ENCODE peak calls at places on chromosome 20, in ten cellular contexts. A, V, C, W, P, I, Y, E, F and X are unnamed samples.

GRCh38 chr20:40843251-40843650 is 154.2 kb upstream of the MAFB start:
- DNase-seq in F (no peak), E (no peak), C (no peak), A (peak), W (no peak), Y (no peak), I (no peak), V (no peak), P (no peak), X (no peak)

GRCh38 chr20:40714916-40715315 is 25.9 kb upstream of the MAFB start:
- DNase-seq in Y (no peak), E (no peak), P (no peak), V (no peak), A (no peak), I (no peak), C (no peak), F (no peak), W (no peak), X (no peak)

GRCh38 chr20:53427951-53428350 is 165.7 kb downstream of the ZNF217 start:
- DNase-seq in C (no peak), A (no peak), E (no peak), F (no peak), V (no peak), W (no peak), I (no peak), Y (no peak), P (no peak), X (no peak)

GRCh38 chr20:33624399-33624798 is 37.7 kb upstream of the C20orf144 start:
- DNase-seq in V (no peak), W (no peak), A (no peak), F (no peak), E (no peak), P (no peak), I (no peak), Y (no peak), C (no peak), X (no peak)

GRCh38 chr20:39853664-39854063 is 835.4 kb downstream of the MAFB start:
- DNase-seq in I (no peak), C (no peak), E (no peak), V (no peak), A (peak), P (peak), Y (no peak), F (no peak), W (no peak), X (peak)

GRCh38 chr20:61218886-61219480 is 33.1 kb upstream of the CDH4 start:
- DNase-seq in C (no peak), V (no peak), A (peak), P (no peak), W (no peak), I (no peak), Y (no peak), F (no peak), E (no peak), X (peak)

GRCh38 chr20:53753880-53754459 is 160.3 kb upstream of the ZNF217 start:
- DNase-seq in V (no peak), A (no peak), F (no peak), W (no peak), C (peak), I (no peak), P (no peak), Y (no peak), E (no peak), X (no peak)

GRCh38 chr20:38055294-38055693 is 21.7 kb downstream of the RPRD1B start:
- DNase-seq in E (no peak), I (no peak), F (no peak), W (no peak), Y (no peak), V (no peak), P (peak), A (peak), C (no peak), X (no peak)

GRCh38 chr20:36471885-36472642 is 69.3 kb upstream of the MYL9 start:
- DNase-seq in A (no peak), Y (no peak), C (no peak), I (no peak), W (no peak), P (no peak), V (no peak), F (no peak), E (no peak), X (no peak)

GRCh38 chr20:42274977-42275376 is 656.8 kb upstream of the CHD6 start:
- DNase-seq in V (no peak), E (no peak), I (no peak), P (no peak), F (no peak), C (no peak), A (no peak), Y (no peak), W (no peak), X (no peak)

GRCh38 chr20:44967207-44967807 is 995 bp downstream of the STK4 start:
- DNase-seq in A (peak), V (no peak), P (no peak), C (peak), I (no peak), Y (no peak), F (no peak), W (no peak), E (no peak), X (no peak)

GRCh38 chr20:57390604-57391438 is at the start of gene RBM38:
- DNase-seq in P (peak), F (peak), E (peak), W (peak), A (peak), I (no peak), C (peak), Y (peak), V (no peak), X (peak)

GRCh38 chr20:36279362-36279761 is 26.8 kb upstream of the DLGAP4 start:
- DNase-seq in E (no peak), V (no peak), F (no peak), P (no peak), A (no peak), C (no peak), I (no peak), Y (no peak), W (no peak), X (no peak)

GRCh38 chr20:45080867-45081616 is 19.9 kb downstream of the KCNS1 start:
- DNase-seq in C (peak), A (peak), F (no peak), W (no peak), V (no peak), Y (no peak), P (peak), I (no peak), E (no peak), X (peak)

GRCh38 chr20:54137115-54137514 is 36.7 kb downstream of the CYP24A1 start:
- DNase-seq in V (no peak), E (no peak), C (no peak), Y (no peak), I (no peak), P (no peak), F (no peak), A (no peak), W (no peak), X (peak)

GRCh38 chr20:18137412-18138265 is at the start of the genes KAT14 and PET117:
- DNase-seq in P (peak), C (peak), V (peak), E (peak), W (peak), Y (peak), A (peak), F (peak), I (peak), X (peak)

GRCh38 chr20:43389839-43390626 is 67.7 kb upstream of the SRSF6 start:
- DNase-seq in I (no peak), E (no peak), W (no peak), P (no peak), Y (no peak), V (no peak), A (no peak), C (no peak), F (no peak), X (no peak)

GRCh38 chr20:3209023-3209945 is at the start of gene ITPA:
- DNase-seq in P (peak), V (no peak), W (peak), A (peak), F (peak), Y (peak), E (peak), C (peak), I (no peak), X (peak)

GRCh38 chr20:44896583-44896982 is 11.1 kb downstream of the YWHAB start:
- DNase-seq in W (no peak), C (peak), P (peak), A (peak), Y (no peak), F (no peak), V (no peak), E (no peak), I (no peak), X (peak)

GRCh38 chr20:35742741-35743523 is 872 bp upstream of the RBM39 start:
- DNase-seq in A (peak), V (peak), P (no peak), Y (no peak), E (no peak), F (no peak), W (no peak), I (no peak), C (peak), X (peak)

GRCh38 chr20:53608071-53608455 is 14.4 kb upstream of the ZNF217 start:
- DNase-seq in E (no peak), V (no peak), A (no peak), I (no peak), W (no peak), Y (no peak), C (no peak), P (no peak), F (no peak), X (no peak)

GRCh38 chr20:64038579-64039292 is 2.8 kb downstream of the C20orf204 start:
- DNase-seq in E (peak), V (peak), I (no peak), P (peak), A (peak), C (no peak), Y (peak), F (peak), W (peak), X (peak)

GRCh38 chr20:61520761-61521460 is 268.9 kb downstream of the CDH4 start:
- DNase-seq in V (no peak), W (peak), A (peak), Y (no peak), C (no peak), F (no peak), I (no peak), P (peak), E (no peak), X (peak)

GRCh38 chr20:37849169-37849568 is 53.8 kb upstream of the VSTM2L start:
- DNase-seq in A (no peak), C (no peak), I (no peak), V (no peak), Y (no peak), F (no peak), P (no peak), W (no peak), E (no peak), X (no peak)

GRCh38 chr20:53677447-53678314 is 84.0 kb upstream of the ZNF217 start:
- DNase-seq in W (no peak), I (no peak), V (no peak), E (no peak), A (peak), P (peak), Y (peak), C (peak), F (peak), X (peak)

GRCh38 chr20:34437330-34437986 is 74.4 kb downstream of the ITCH start:
- DNase-seq in E (no peak), C (no peak), W (no peak), P (peak), I (no peak), F (no peak), V (no peak), Y (no peak), A (peak), X (peak)

GRCh38 chr20:25126630-25127029 is 44.7 kb upstream of the VSX1 start:
- DNase-seq in E (no peak), P (no peak), V (no peak), I (no peak), C (no peak), W (no peak), Y (no peak), F (no peak), A (no peak), X (no peak)

GRCh38 chr20:37600486-37600885 is 72.8 kb upstream of the BLCAP start:
- DNase-seq in C (no peak), I (no peak), V (no peak), P (no peak), F (no peak), E (no peak), Y (no peak), W (no peak), A (no peak), X (no peak)

GRCh38 chr20:6081236-6081635 is 27.4 kb upstream of the LRRN4 start:
- DNase-seq in P (peak), V (no peak), A (peak), I (no peak), C (peak), F (peak), W (no peak), E (peak), Y (no peak), X (peak)

GRCh38 chr20:59403962-59404314 is 103.5 kb downstream of the EDN3 start:
- DNase-seq in W (no peak), F (no peak), E (no peak), V (no peak), C (no peak), Y (no peak), I (no peak), A (no peak), P (no peak), X (no peak)
- H3K4me3 ChIP-seq in W (no peak), F (no peak), E (peak), V (no peak), C (no peak), Y (no peak), I (no peak), A (no peak), P (no peak), X (no peak)

GRCh38 chr20:20465259-20465658 is 97.4 kb downstream of the INSM1 start:
- DNase-seq in A (peak), F (no peak), I (no peak), C (no peak), P (no peak), V (no peak), W (no peak), Y (no peak), E (no peak), X (peak)
- TF ChIP-seq CTCF in A (peak), F (no peak), I (no peak), C (peak), P (peak), V (peak), W (no peak), Y (no peak), E (no peak), X (peak)

GRCh38 chr20:10667560-10668167 is 6.1 kb downstream of the JAG1 start:
- DNase-seq in C (no peak), W (no peak), V (no peak), P (no peak), E (no peak), F (no peak), I (no peak), Y (no peak), A (no peak), X (no peak)
- H3K4me3 ChIP-seq in C (no peak), W (no peak), V (no peak), P (no peak), E (peak), F (peak), I (peak), Y (no peak), A (no peak), X (no peak)

DNA sequence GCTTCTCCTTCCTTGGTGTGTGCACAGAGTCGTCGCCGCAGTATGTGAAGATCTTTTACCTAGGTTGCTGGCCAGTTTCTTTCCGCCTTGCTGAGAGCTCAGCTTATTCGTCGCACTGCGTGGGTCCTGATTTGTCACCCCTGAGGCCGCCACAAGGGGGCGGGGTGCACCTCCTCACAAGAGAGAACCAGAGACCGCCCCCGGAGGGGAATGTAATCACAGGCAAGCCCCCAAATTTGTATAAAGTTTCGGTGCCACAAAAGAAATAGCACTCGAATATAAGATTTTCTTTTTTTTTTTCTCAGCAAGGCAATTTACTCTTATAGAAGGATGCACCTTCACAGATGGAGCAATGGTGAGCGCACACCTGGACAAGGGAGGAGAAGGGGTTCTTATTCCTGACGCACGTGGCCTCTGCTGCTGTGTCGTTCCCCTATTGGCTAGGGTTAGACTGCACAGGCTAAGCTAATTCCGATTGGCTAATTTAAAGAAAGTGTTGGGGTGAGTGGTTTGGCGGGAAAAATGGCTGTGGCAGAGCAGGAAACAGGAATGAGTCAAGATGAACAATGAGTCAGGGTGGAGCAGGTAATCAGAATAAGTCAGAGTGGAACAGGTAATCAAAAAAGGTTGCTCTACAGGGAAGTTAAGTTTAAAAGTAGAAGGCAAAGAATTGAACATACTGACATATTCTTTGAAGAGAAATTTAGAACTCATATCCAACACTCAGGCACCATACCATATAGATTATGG is 19.5 kb downstream of the NCOA3 start:
- DNase-seq in F (no peak), Y (no peak), A (no peak), V (no peak), W (no peak), E (no peak), P (no peak), C (no peak), I (no peak), X (no peak)
- TF ChIP-seq CTCF in F (peak), Y (no peak), A (peak), V (peak), W (no peak), E (no peak), P (no peak), C (peak), I (no peak), X (peak)

GRCh38 chr20:21019831-21020655 is 86.1 kb downstream of the LINC00237 start:
- DNase-seq in A (no peak), F (no peak), Y (no peak), C (peak), I (no peak), V (no peak), P (no peak), E (no peak), W (no peak), X (no peak)

GRCh38 chr20:21022925-21023324 is 83.2 kb downstream of the LINC00237 start:
- DNase-seq in A (no peak), Y (no peak), W (no peak), F (no peak), I (no peak), C (no peak), P (no peak), E (no peak), V (no peak), X (no peak)

GRCh38 chr20:21018576-21018975 is 87.6 kb downstream of the LINC00237 start:
- DNase-seq in F (no peak), V (no peak), P (no peak), E (no peak), W (no peak), I (no peak), A (no peak), Y (no peak), C (no peak), X (no peak)

GRCh38 chr20:21019468-21019830 is 86.7 kb downstream of the LINC00237 start:
- DNase-seq in E (no peak), W (no peak), V (no peak), P (no peak), F (no peak), Y (no peak), C (no peak), I (no peak), A (no peak), X (no peak)

GRCh38 chr20:21020656-21021004 is 85.5 kb downstream of the LINC00237 start:
- DNase-seq in A (no peak), C (peak), P (peak), E (no peak), W (no peak), Y (no peak), I (no peak), F (no peak), V (no peak), X (no peak)
- H3K4me3 ChIP-seq in A (no peak), C (peak), P (no peak), E (no peak), W (no peak), Y (no peak), I (no peak), F (no peak), V (no peak), X (no peak)

GRCh38 chr20:24048014-24048611 is 59.5 kb upstream of the GGTLC1 start:
- DNase-seq in F (no peak), A (no peak), P (no peak), V (no peak), Y (no peak), E (no peak), C (no peak), W (no peak), I (no peak), X (no peak)

GRCh38 chr20:24051160-24051559 is 62.6 kb upstream of the GGTLC1 start:
- DNase-seq in A (no peak), Y (no peak), V (no peak), C (no peak), F (no peak), E (no peak), P (no peak), I (no peak), W (no peak), X (no peak)

GRCh38 chr20:24046905-24047304 is 58.3 kb upstream of the GGTLC1 start:
- DNase-seq in F (no peak), V (no peak), P (peak), C (no peak), W (no peak), E (no peak), Y (no peak), A (peak), I (no peak), X (peak)

GRCh38 chr20:24050119-24050518 is 61.5 kb upstream of the GGTLC1 start:
- DNase-seq in A (no peak), V (no peak), F (no peak), C (no peak), E (no peak), W (no peak), P (no peak), Y (no peak), I (no peak), X (no peak)

DNA sequence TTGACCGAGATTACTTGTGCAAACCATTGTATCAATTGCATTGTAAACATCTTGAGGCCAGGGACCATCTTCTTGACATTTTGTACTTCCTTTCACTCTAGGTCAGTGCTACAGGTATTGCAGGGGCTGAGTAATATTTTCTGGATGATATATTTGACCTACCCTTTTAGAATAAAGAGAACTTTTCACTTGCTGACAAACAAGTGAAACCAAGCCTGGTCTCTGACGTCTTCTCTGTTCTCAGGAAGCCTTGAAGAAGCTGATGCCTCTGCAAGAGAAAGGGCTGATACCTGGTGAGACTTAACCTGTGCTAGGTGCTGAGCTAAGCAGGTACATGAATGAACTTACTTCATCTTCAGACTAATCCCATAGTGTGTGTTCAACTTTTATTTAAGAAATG is 60.5 kb upstream of the GGTLC1 start:
- DNase-seq in W (no peak), C (no peak), F (no peak), I (no peak), A (no peak), P (no peak), E (no peak), Y (no peak), V (no peak), X (no peak)
- TF ChIP-seq CTCF in W (no peak), C (no peak), F (no peak), I (no peak), A (no peak), P (no peak), E (no peak), Y (no peak), V (no peak), X (no peak)

GRCh38 chr20:63029358-63030121 is 22.8 kb upstream of the BHLHE23 start:
- DNase-seq in V (no peak), I (no peak), W (peak), F (peak), E (no peak), A (no peak), P (no peak), Y (no peak), C (no peak), X (no peak)
- H3K4me3 ChIP-seq in V (peak), I (no peak), W (no peak), F (no peak), E (no peak), A (no peak), P (no peak), Y (no peak), C (no peak), X (no peak)